ENCODE peak calls at places on chromosomes 7 and 10, in four cellular contexts. J is cardiac muscle cell; N is stimulated activated CD8-positive, alpha-beta memory T cell treated with anti-CD3 and anti-CD28 coated beads, Interleukin-15, amount 100 ng/mL, for 4 hours; I is neural progenitor cell. L is an unnamed sample.

GRCh38 chr10:15280462-15280861 is 90.6 kb downstream of the FAM171A1 start:
- DNase-seq in J (peak), N (no peak), I (no peak), L (no peak)

GRCh38 chr7:28686418-28686800 is 271.7 kb downstream of the TRIL start:
- DNase-seq in J (peak), N (no peak), I (peak), L (no peak)

GRCh38 chr7:140230517-140230861 is 53.7 kb upstream of the KDM7A start:
- DNase-seq in J (no peak), N (peak), I (peak), L (peak)

GRCh38 chr7:131234719-131235488 is 92.8 kb upstream of the MKLN1 start:
- DNase-seq in J (peak), N (no peak), I (no peak), L (no peak)

GRCh38 chr10:3995302-3996210 is 210.5 kb upstream of the KLF6 start:
- DNase-seq in J (peak), N (no peak), I (no peak), L (no peak)

GRCh38 chr10:96352587-96352986 is 6.2 kb downstream of the OPALIN start:
- DNase-seq in J (no peak), N (no peak), I (no peak), L (no peak)

GRCh38 chr7:80703272-80703671 is 64.8 kb downstream of the CD36 start:
- DNase-seq in J (no peak), N (no peak), I (no peak), L (no peak)

GRCh38 chr7:138228764-138229163 is 152.5 kb downstream of the AKR1D1 start:
- DNase-seq in J (no peak), N (no peak), I (no peak), L (no peak)

GRCh38 chr7:155593455-155594162 is 47.2 kb upstream of the CNPY1 start:
- DNase-seq in J (no peak), N (no peak), I (no peak), L (no peak)

GRCh38 chr10:69807122-69807521 is 5.4 kb downstream of the COL13A1 start:
- DNase-seq in J (peak), N (no peak), I (no peak), L (no peak)

GRCh38 chr7:140247564-140247963 is 70.8 kb upstream of the KDM7A start:
- DNase-seq in J (peak), N (no peak), I (no peak), L (no peak)

GRCh38 chr7:4856336-4857056 is 5.3 kb downstream of the PAPOLB start:
- DNase-seq in J (no peak), N (no peak), I (no peak), L (no peak)

GRCh38 chr7:101201695-101202602 is 1.1 kb upstream of the MOGAT3 start:
- DNase-seq in J (peak), N (no peak), I (peak), L (no peak)

GRCh38 chr10:97633921-97634320 is 621 bp upstream of the MORN4 start:
- DNase-seq in J (peak), N (no peak), I (peak), L (no peak)

GRCh38 chr10:12659706-12660105 is 310.4 kb downstream of the CAMK1D start:
- DNase-seq in J (no peak), N (no peak), I (no peak), L (no peak)

GRCh38 chr10:79381804-79382221 is 34.5 kb downstream of the PPIF start:
- DNase-seq in J (peak), N (no peak), I (no peak), L (peak)

L was measured in activated effector memory CD4-positive, alpha-beta T cell treated with anti-CD3 and anti-CD28 coated beads, Interleukin-2, amount 50 U/mL, for 16 hours.